ENCODE peak calls at places on chromosomes 11 and 22, in six cellular contexts. J, S, B, D, A and N are unnamed samples.

GRCh38 chr11:72676874-72677341 is 2.7 kb upstream of the PDE2A start:
- DNase-seq in J (peak; percentile 84), S (peak; percentile 8), B (peak; percentile 94), A (no peak), D (peak; percentile 37), N (no peak)

GRCh38 chr22:44775862-44776261 is 23.5 kb downstream of the ARHGAP8 start:
- DNase-seq in J (peak; percentile 51), D (no peak), B (no peak), A (no peak), S (no peak), N (no peak)

GRCh38 chr22:40487663-40488249 is 117.4 kb downstream of the SGSM3 start:
- DNase-seq in B (peak; percentile 60), J (no peak), A (no peak), S (peak; percentile 45), D (no peak), N (no peak)

GRCh38 chr11:73637012-73637411 is 9.4 kb upstream of the PLEKHB1 start:
- DNase-seq in B (no peak), S (no peak), J (no peak), D (no peak), A (no peak), N (no peak)

GRCh38 chr11:66419825-66420224 is 1.0 kb upstream of the NPAS4 start:
- DNase-seq in D (no peak), A (no peak), S (no peak), B (peak; percentile 81), J (no peak), N (no peak)

GRCh38 chr11:70650075-70650909 is 252.0 kb downstream of the CTTN start:
- DNase-seq in J (no peak), S (peak; percentile 60), D (peak; percentile 38), A (peak; percentile 50), B (peak; percentile 91), N (peak; percentile 10)

GRCh38 chr22:46090051-46090591 is 60.2 kb upstream of the PPARA start:
- DNase-seq in S (peak; percentile 72), A (no peak), D (peak; percentile 28), B (no peak), J (peak; percentile 82), N (no peak)

GRCh38 chr22:37953437-37954179 is at the start of the genes C22orf23 and POLR2F:
- DNase-seq in A (peak; percentile 87), J (peak; percentile 98), B (peak; percentile 98), D (peak; percentile 98), S (peak; percentile 92), N (peak; percentile 88)

GRCh38 chr11:63912678-63913077 is 4.3 kb downstream of the RCOR2 start:
- DNase-seq in B (peak; percentile 38), D (no peak), A (no peak), S (no peak), J (no peak), N (no peak)

GRCh38 chr11:103436131-103436770 is 327.0 kb downstream of the DYNC2H1 start:
- DNase-seq in A (no peak), B (no peak), D (no peak), J (no peak), S (no peak), N (no peak)

GRCh38 chr11:103433976-103434375 is 324.8 kb downstream of the DYNC2H1 start:
- DNase-seq in J (no peak), S (no peak), D (no peak), B (no peak), A (no peak), N (no peak)

GRCh38 chr11:103433380-103433779 is 324.2 kb downstream of the DYNC2H1 start:
- DNase-seq in D (no peak), B (no peak), A (peak; percentile 43), S (peak; percentile 86), J (no peak), N (peak; percentile 76)
- TF ChIP-seq CTCF in D (no peak), B (no peak), A (no peak), S (peak; percentile 2), J (no peak), N (no peak)

GRCh38 chr11:117239295-117239694 is 6.8 kb downstream of the RNF214 start:
- DNase-seq in A (peak; percentile 47), S (peak; percentile 98), D (no peak), B (no peak), J (no peak), N (peak; percentile 76)
- TF ChIP-seq CTCF in A (peak; percentile 64), S (peak; percentile 79), D (no peak), B (no peak), J (no peak), N (peak; percentile 72)

GRCh38 chr11:32297629-32298028 is 137.7 kb downstream of the WT1 start:
- DNase-seq in S (peak; percentile 60), A (peak; percentile 20), D (no peak), B (peak; percentile 14), J (no peak), N (no peak)
- TF ChIP-seq CTCF in S (peak; percentile 16), A (peak; percentile 25), D (peak; percentile 11), B (peak; percentile 45), J (no peak), N (peak; percentile 40)

GRCh38 chr22:38986629-38987028 is 4.5 kb downstream of the APOBEC3B start:
- DNase-seq in S (no peak), B (no peak), D (no peak), J (peak; percentile 57), A (no peak), N (no peak)

GRCh38 chr22:38981659-38982007 is 514 bp upstream of the APOBEC3B start:
- DNase-seq in S (no peak), B (no peak), D (no peak), J (peak; percentile 49), A (no peak), N (no peak)

GRCh38 chr22:38984224-38984623 is 2.1 kb downstream of the APOBEC3B start:
- DNase-seq in A (no peak), J (no peak), B (no peak), S (no peak), D (no peak), N (no peak)

GRCh38 chr22:38982008-38982927 is at the start of gene APOBEC3B:
- DNase-seq in D (peak; percentile 92), A (peak; percentile 66), J (peak; percentile 95), S (peak; percentile 87), B (peak; percentile 77), N (peak; percentile 84)

GRCh38 chr22:38981005-38981658 is 1.0 kb upstream of the APOBEC3B start:
- DNase-seq in S (peak; percentile 5), B (peak; percentile 76), D (peak; percentile 54), A (no peak), J (peak; percentile 79), N (no peak)
- TF ChIP-seq CTCF in S (no peak), B (peak; percentile 67), D (peak; percentile 39), A (peak; percentile 27), J (no peak), N (peak; percentile 53)